ENCODE peak calls at places on chromosome 11, in eight cellular contexts. One of them, this sample, is unnamed.
A peak's percentile ranks its signal among the peaks of the same experiment; 100 is the strongest.

GRCh38 chr11:83249972-83250593 is 36.1 kb downstream of the CCDC90B start:
- DNase-seq in testis: peak; percentile 23
- DNase-seq in Calu3: no peak
- DNase-seq in fibroblast of pulmonary artery: peak; percentile 75
- DNase-seq in tibial nerve: peak; percentile 7
- DNase-seq in lower leg skin: no peak
- DNase-seq in colonic mucosa: no peak
- DNase-seq in uterus: no peak
- DNase-seq in this sample: no peak

GRCh38 chr11:111833524-111833923 is 37.9 kb downstream of the ALG9 start:
- DNase-seq in testis: no peak
- DNase-seq in Calu3: no peak
- DNase-seq in fibroblast of pulmonary artery: peak; percentile 17
- DNase-seq in tibial nerve: no peak
- DNase-seq in lower leg skin: no peak
- DNase-seq in colonic mucosa: no peak
- DNase-seq in uterus: no peak
- DNase-seq in this sample: no peak

GRCh38 chr11:120778692-120779490 is 245.0 kb upstream of the TBCEL start:
- DNase-seq in testis: no peak
- DNase-seq in Calu3: no peak
- DNase-seq in fibroblast of pulmonary artery: no peak
- DNase-seq in tibial nerve: no peak
- DNase-seq in lower leg skin: peak; percentile 78
- DNase-seq in colonic mucosa: no peak
- DNase-seq in uterus: no peak
- DNase-seq in this sample: no peak

GRCh38 chr11:32706985-32707736 is 87.3 kb downstream of the CCDC73 start:
- DNase-seq in testis: no peak
- DNase-seq in Calu3: no peak
- DNase-seq in fibroblast of pulmonary artery: peak; percentile 72
- DNase-seq in tibial nerve: no peak
- DNase-seq in lower leg skin: no peak
- DNase-seq in colonic mucosa: no peak
- DNase-seq in uterus: no peak
- DNase-seq in this sample: peak; percentile 15

GRCh38 chr11:113113801-113114451 is 152.7 kb downstream of the NCAM1 start:
- DNase-seq in testis: no peak
- DNase-seq in Calu3: no peak
- DNase-seq in fibroblast of pulmonary artery: no peak
- DNase-seq in tibial nerve: no peak
- DNase-seq in lower leg skin: no peak
- DNase-seq in colonic mucosa: no peak
- DNase-seq in uterus: no peak
- DNase-seq in this sample: no peak

GRCh38 chr11:9208726-9209501 is 56.2 kb downstream of the DENND5A start:
- DNase-seq in testis: no peak
- DNase-seq in Calu3: no peak
- DNase-seq in fibroblast of pulmonary artery: no peak
- DNase-seq in tibial nerve: no peak
- DNase-seq in lower leg skin: no peak
- DNase-seq in colonic mucosa: no peak
- DNase-seq in uterus: no peak
- DNase-seq in this sample: no peak

GRCh38 chr11:72556433-72556832 is 117.8 kb downstream of the PDE2A start:
- DNase-seq in testis: no peak
- DNase-seq in Calu3: no peak
- DNase-seq in fibroblast of pulmonary artery: no peak
- DNase-seq in tibial nerve: no peak
- DNase-seq in lower leg skin: no peak
- DNase-seq in colonic mucosa: no peak
- DNase-seq in uterus: no peak
- DNase-seq in this sample: no peak

GRCh38 chr11:23359297-23359696 is 499.0 kb upstream of the CCDC179 start:
- DNase-seq in testis: no peak
- DNase-seq in Calu3: no peak
- DNase-seq in fibroblast of pulmonary artery: peak; percentile 83
- DNase-seq in tibial nerve: no peak
- DNase-seq in lower leg skin: no peak
- DNase-seq in colonic mucosa: peak; percentile 23
- DNase-seq in uterus: no peak
- DNase-seq in this sample: peak; percentile 54

GRCh38 chr11:68798221-68798813 is 43.4 kb downstream of the CPT1A start:
- DNase-seq in testis: peak; percentile 73
- DNase-seq in Calu3: peak; percentile 33
- DNase-seq in fibroblast of pulmonary artery: peak; percentile 27
- DNase-seq in tibial nerve: peak; percentile 35
- DNase-seq in lower leg skin: no peak
- DNase-seq in colonic mucosa: peak; percentile 36
- DNase-seq in uterus: no peak
- DNase-seq in this sample: no peak

GRCh38 chr11:34616830-34617504 is 3.9 kb upstream of the EHF start:
- DNase-seq in testis: peak; percentile 52
- DNase-seq in Calu3: no peak
- DNase-seq in fibroblast of pulmonary artery: no peak
- DNase-seq in tibial nerve: no peak
- DNase-seq in lower leg skin: no peak
- DNase-seq in colonic mucosa: no peak
- DNase-seq in uterus: no peak
- DNase-seq in this sample: no peak

GRCh38 chr11:132886335-132886734 is 646.0 kb downstream of the OPCML start:
- DNase-seq in testis: no peak
- DNase-seq in Calu3: no peak
- DNase-seq in fibroblast of pulmonary artery: peak; percentile 35
- DNase-seq in tibial nerve: no peak
- DNase-seq in lower leg skin: no peak
- DNase-seq in colonic mucosa: no peak
- DNase-seq in uterus: no peak
- DNase-seq in this sample: no peak

GRCh38 chr11:70474710-70475109 is 76.4 kb downstream of the CTTN start:
- DNase-seq in testis: no peak
- DNase-seq in Calu3: no peak
- DNase-seq in fibroblast of pulmonary artery: no peak
- DNase-seq in tibial nerve: no peak
- DNase-seq in lower leg skin: no peak
- DNase-seq in colonic mucosa: no peak
- DNase-seq in uterus: no peak
- DNase-seq in this sample: no peak

GRCh38 chr11:35065566-35065965 is 73.4 kb upstream of the CD44 start:
- DNase-seq in testis: no peak
- DNase-seq in Calu3: no peak
- DNase-seq in fibroblast of pulmonary artery: no peak
- DNase-seq in tibial nerve: no peak
- DNase-seq in lower leg skin: no peak
- DNase-seq in colonic mucosa: no peak
- DNase-seq in uterus: peak; percentile 61
- DNase-seq in this sample: no peak

GRCh38 chr11:113384551-113384950 is 3.0 kb upstream of the ANKK1 start:
- DNase-seq in testis: no peak
- DNase-seq in Calu3: no peak
- DNase-seq in fibroblast of pulmonary artery: peak; percentile 95
- DNase-seq in tibial nerve: no peak
- DNase-seq in lower leg skin: peak; percentile 92
- DNase-seq in colonic mucosa: no peak
- DNase-seq in uterus: no peak
- DNase-seq in this sample: peak; percentile 32

GRCh38 chr11:129372609-129373488 is 2.8 kb upstream of the BARX2 start:
- DNase-seq in testis: no peak
- DNase-seq in Calu3: no peak
- DNase-seq in fibroblast of pulmonary artery: no peak
- DNase-seq in tibial nerve: no peak
- DNase-seq in lower leg skin: no peak
- DNase-seq in colonic mucosa: no peak
- DNase-seq in uterus: no peak
- DNase-seq in this sample: no peak

GRCh38 chr11:61092908-61093763 is 9.2 kb upstream of the CD5 start:
- DNase-seq in testis: no peak
- DNase-seq in Calu3: no peak
- DNase-seq in fibroblast of pulmonary artery: no peak
- DNase-seq in tibial nerve: no peak
- DNase-seq in lower leg skin: no peak
- DNase-seq in colonic mucosa: no peak
- DNase-seq in uterus: peak; percentile 1
- DNase-seq in this sample: no peak

DNA sequence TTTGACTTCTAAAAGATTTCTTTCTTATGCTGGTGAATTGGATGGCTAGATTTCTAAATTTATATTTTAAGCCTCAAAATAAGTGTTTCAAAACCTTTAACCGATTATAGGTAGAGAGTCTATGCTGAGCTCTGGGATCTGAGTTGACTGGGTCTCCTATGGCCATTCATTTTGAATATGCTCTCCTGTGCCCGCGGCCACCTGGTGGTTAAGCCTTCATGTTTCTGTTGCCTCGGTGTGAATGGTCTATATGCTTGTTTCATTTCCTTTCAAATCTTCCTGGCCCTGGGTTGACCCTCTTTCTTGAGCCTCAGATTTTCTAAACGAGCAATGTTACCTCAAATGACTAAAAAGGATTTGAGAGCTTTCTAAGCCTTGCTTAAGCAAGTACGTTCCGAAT is 789.3 kb upstream of the KIRREL3 start:
- DNase-seq in testis: no peak
- DNase-seq in Calu3: peak; percentile 25
- DNase-seq in fibroblast of pulmonary artery: no peak
- DNase-seq in tibial nerve: no peak
- DNase-seq in lower leg skin: no peak
- DNase-seq in colonic mucosa: peak; percentile 33
- DNase-seq in uterus: no peak
- DNase-seq in this sample: no peak
- TF ChIP-seq CTCF in testis: peak; percentile 23
- TF ChIP-seq CTCF in Calu3: no peak
- TF ChIP-seq CTCF in fibroblast of pulmonary artery: no peak
- TF ChIP-seq CTCF in tibial nerve: no peak
- TF ChIP-seq CTCF in lower leg skin: no peak
- TF ChIP-seq CTCF in colonic mucosa: no peak
- TF ChIP-seq CTCF in uterus: no peak
- TF ChIP-seq CTCF in this sample: no peak

DNA sequence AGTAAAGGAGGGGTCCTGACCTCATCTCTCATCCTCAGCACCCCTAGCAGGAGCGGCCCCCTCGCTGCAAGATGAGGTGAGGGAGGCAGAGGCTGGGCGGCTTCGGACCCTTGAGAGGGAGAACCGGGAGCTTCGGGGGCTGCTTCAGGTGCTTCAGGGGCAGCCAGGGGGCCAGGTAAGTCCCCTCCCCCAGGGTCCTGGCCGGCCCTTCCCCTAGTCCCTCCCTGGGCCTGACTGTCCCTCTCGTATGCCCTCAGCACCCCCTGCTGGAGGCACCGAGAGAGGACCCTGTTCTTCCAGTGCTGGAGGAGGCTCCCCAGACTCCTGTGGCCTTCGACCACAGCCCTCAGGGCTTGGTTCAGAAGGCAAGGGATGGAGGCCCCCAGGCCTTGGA is 3.7 kb downstream of the CCDC88B start:
- DNase-seq in testis: no peak
- DNase-seq in Calu3: peak; percentile 54
- DNase-seq in fibroblast of pulmonary artery: no peak
- DNase-seq in tibial nerve: no peak
- DNase-seq in lower leg skin: no peak
- DNase-seq in colonic mucosa: peak; percentile 55
- DNase-seq in uterus: no peak
- DNase-seq in this sample: no peak
- TF ChIP-seq CTCF in testis: peak; percentile 8
- TF ChIP-seq CTCF in Calu3: peak; percentile 27
- TF ChIP-seq CTCF in fibroblast of pulmonary artery: peak; percentile 23
- TF ChIP-seq CTCF in tibial nerve: peak; percentile 7
- TF ChIP-seq CTCF in lower leg skin: no peak
- TF ChIP-seq CTCF in colonic mucosa: peak; percentile 30
- TF ChIP-seq CTCF in uterus: no peak
- TF ChIP-seq CTCF in this sample: peak; percentile 15

DNA sequence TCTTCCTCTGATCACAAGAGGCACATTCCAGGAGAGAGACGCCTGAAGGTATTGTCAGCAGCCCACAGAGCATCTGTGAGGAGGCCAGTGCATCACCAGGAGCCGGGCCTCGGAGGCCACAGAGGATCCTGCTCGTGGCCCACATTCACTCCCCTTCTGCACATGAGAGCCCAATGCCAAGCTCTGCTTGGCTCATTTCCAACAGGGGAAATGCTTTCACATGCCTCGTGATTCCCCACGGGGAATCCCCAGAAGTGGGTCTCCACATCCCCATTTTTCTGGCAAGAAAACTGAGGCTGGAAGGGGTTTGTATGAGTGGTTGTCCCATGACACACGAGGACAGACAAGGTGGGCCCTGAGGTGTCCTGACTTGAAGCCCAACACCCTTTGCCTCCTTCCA is 34.4 kb downstream of the TP53I11 start:
- DNase-seq in testis: no peak
- DNase-seq in Calu3: no peak
- DNase-seq in fibroblast of pulmonary artery: no peak
- DNase-seq in tibial nerve: no peak
- DNase-seq in lower leg skin: no peak
- DNase-seq in colonic mucosa: no peak
- DNase-seq in uterus: no peak
- DNase-seq in this sample: no peak
- TF ChIP-seq CTCF in testis: no peak
- TF ChIP-seq CTCF in Calu3: no peak
- TF ChIP-seq CTCF in fibroblast of pulmonary artery: no peak
- TF ChIP-seq CTCF in tibial nerve: no peak
- TF ChIP-seq CTCF in lower leg skin: no peak
- TF ChIP-seq CTCF in colonic mucosa: no peak
- TF ChIP-seq CTCF in uterus: no peak
- TF ChIP-seq CTCF in this sample: no peak

GRCh38 chr11:91243630-91244029 is 981.0 kb upstream of the FAT3 start:
- DNase-seq in testis: no peak
- DNase-seq in Calu3: no peak
- DNase-seq in fibroblast of pulmonary artery: peak; percentile 40
- DNase-seq in tibial nerve: no peak
- DNase-seq in lower leg skin: no peak
- DNase-seq in colonic mucosa: no peak
- DNase-seq in uterus: no peak
- DNase-seq in this sample: no peak

GRCh38 chr11:91243065-91243464 is 981.6 kb upstream of the FAT3 start:
- DNase-seq in testis: no peak
- DNase-seq in Calu3: no peak
- DNase-seq in fibroblast of pulmonary artery: peak; percentile 14
- DNase-seq in tibial nerve: no peak
- DNase-seq in lower leg skin: no peak
- DNase-seq in colonic mucosa: no peak
- DNase-seq in uterus: no peak
- DNase-seq in this sample: no peak

GRCh38 chr11:91244921-91245320 is 979.7 kb upstream of the FAT3 start:
- DNase-seq in testis: no peak
- DNase-seq in Calu3: no peak
- DNase-seq in fibroblast of pulmonary artery: no peak
- DNase-seq in tibial nerve: no peak
- DNase-seq in lower leg skin: no peak
- DNase-seq in colonic mucosa: no peak
- DNase-seq in uterus: no peak
- DNase-seq in this sample: no peak

DNA sequence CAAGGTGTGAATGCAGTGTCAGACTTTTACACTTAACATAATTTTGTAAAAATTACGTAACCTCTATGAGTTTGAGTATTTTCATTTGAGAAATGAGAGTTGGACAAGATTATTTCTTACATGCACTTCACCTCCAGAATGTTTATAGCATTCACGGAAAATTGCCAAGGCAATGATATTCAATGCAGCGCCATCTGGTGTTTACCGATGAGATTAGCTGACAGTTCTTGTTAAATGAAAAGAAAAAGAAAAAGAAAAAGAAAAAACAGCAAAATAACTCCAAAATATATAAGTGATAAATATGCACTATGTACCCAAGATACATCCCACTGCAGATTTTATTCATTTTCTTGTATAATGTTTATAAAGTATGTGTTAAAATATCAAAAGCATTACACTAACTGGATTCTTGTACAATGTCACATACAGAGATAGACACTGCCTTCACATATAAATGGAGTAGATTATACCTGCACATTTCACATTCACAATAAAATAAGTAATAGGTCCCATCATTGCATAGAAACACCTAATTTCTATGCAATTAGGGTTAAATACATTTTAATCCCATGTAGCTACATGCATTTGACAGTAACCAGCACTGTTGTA is 976.3 kb upstream of the FAT3 start:
- DNase-seq in testis: peak; percentile 63
- DNase-seq in Calu3: peak; percentile 40
- DNase-seq in fibroblast of pulmonary artery: peak; percentile 59
- DNase-seq in tibial nerve: peak; percentile 48
- DNase-seq in lower leg skin: no peak
- DNase-seq in colonic mucosa: peak; percentile 17
- DNase-seq in uterus: no peak
- DNase-seq in this sample: no peak
- TF ChIP-seq CTCF in testis: peak; percentile 62
- TF ChIP-seq CTCF in Calu3: peak; percentile 40
- TF ChIP-seq CTCF in fibroblast of pulmonary artery: peak; percentile 60
- TF ChIP-seq CTCF in tibial nerve: peak; percentile 29
- TF ChIP-seq CTCF in lower leg skin: no peak
- TF ChIP-seq CTCF in colonic mucosa: peak; percentile 38
- TF ChIP-seq CTCF in uterus: peak; percentile 25
- TF ChIP-seq CTCF in this sample: no peak